ENCODE peak calls at places on chromosomes 7 and 10, in six cellular contexts. M is keratinocyte, Z is HCT116, D is H1, S is endothelial cell of umbilical vein, V is PC-9. H is an unnamed sample.
A peak's percentile ranks its signal among the peaks of the same experiment; 100 is the strongest.

GRCh38 chr7:44097064-44097932 is 6.8 kb upstream of the AEBP1 start:
- DNase-seq in M (no peak), Z (no peak), D (no peak), S (no peak), V (no peak), H (no peak)

GRCh38 chr7:2269468-2270460 is 27.7 kb downstream of the NUDT1 start:
- DNase-seq in M (no peak), Z (no peak), D (no peak), S (peak; percentile 17), V (peak; percentile 76), H (peak; percentile 61)

GRCh38 chr10:95814011-95814727 is 58.2 kb downstream of the ENTPD1 start:
- DNase-seq in M (no peak), Z (no peak), D (no peak), S (peak; percentile 76), V (peak; percentile 68), H (no peak)

GRCh38 chr10:13784067-13784466 is 197.3 kb downstream of the PRPF18 start:
- DNase-seq in M (no peak), Z (no peak), D (no peak), S (peak; percentile 49), V (no peak), H (peak; percentile 48)

GRCh38 chr7:7274782-7275181 is 92.4 kb downstream of the C1GALT1 start:
- DNase-seq in M (no peak), Z (no peak), D (no peak), S (no peak), V (no peak), H (peak; percentile 17)

GRCh38 chr10:102682981-102683380 is 31.2 kb downstream of the ARL3 start:
- DNase-seq in M (no peak), Z (no peak), D (no peak), S (no peak), V (no peak), H (no peak)

GRCh38 chr7:16564909-16565426 is 38.3 kb downstream of the LRRC72 start:
- DNase-seq in M (peak; percentile 7), Z (peak; percentile 66), D (no peak), S (peak; percentile 64), V (peak; percentile 70), H (peak; percentile 60)

GRCh38 chr10:3523309-3524050 is 261.5 kb downstream of the KLF6 start:
- DNase-seq in M (no peak), Z (no peak), D (no peak), S (no peak), V (no peak), H (no peak)

GRCh38 chr10:1782841-1783240 is 45.5 kb upstream of the ADARB2 start:
- DNase-seq in M (no peak), Z (no peak), D (no peak), S (no peak), V (no peak), H (no peak)

GRCh38 chr10:12780634-12781601 is 220.6 kb downstream of the CCDC3 start:
- DNase-seq in M (no peak), Z (no peak), D (no peak), S (no peak), V (no peak), H (no peak)

GRCh38 chr7:54769203-54769602 is 10.2 kb upstream of the SEC61G start:
- DNase-seq in M (no peak), Z (no peak), D (no peak), S (no peak), V (peak; percentile 56), H (no peak)

GRCh38 chr10:110864662-110865140 is 7.0 kb upstream of the PDCD4 start:
- DNase-seq in M (no peak), Z (no peak), D (no peak), S (no peak), V (no peak), H (no peak)

GRCh38 chr7:121262221-121262620 is 66.6 kb upstream of the WNT16 start:
- DNase-seq in M (no peak), Z (no peak), D (no peak), S (no peak), V (no peak), H (no peak)

GRCh38 chr10:86082556-86082955 is 284.0 kb downstream of the GRID1 start:
- DNase-seq in M (no peak), Z (no peak), D (no peak), S (no peak), V (no peak), H (no peak)

GRCh38 chr7:78434281-78434680 is 635.7 kb downstream of the PHTF2 start:
- DNase-seq in M (no peak), Z (no peak), D (no peak), S (no peak), V (no peak), H (peak; percentile 25)

GRCh38 chr7:31002256-31002655 is 38.5 kb downstream of the GHRHR start:
- DNase-seq in M (no peak), Z (no peak), D (no peak), S (no peak), V (no peak), H (no peak)

GRCh38 chr10:75403144-75404022 is 1.8 kb upstream of the ZNF503 start:
- DNase-seq in M (no peak), Z (no peak), D (peak; percentile 76), S (peak; percentile 19), V (peak; percentile 52), H (peak; percentile 87)

GRCh38 chr10:75400769-75401568 is 595 bp downstream of the ZNF503 start:
- DNase-seq in M (no peak), Z (no peak), D (peak; percentile 70), S (peak; percentile 20), V (peak; percentile 32), H (peak; percentile 72)

GRCh38 chr10:75400163-75400768 is 1.3 kb downstream of the ZNF503 start:
- DNase-seq in M (no peak), Z (no peak), D (no peak), S (peak; percentile 41), V (peak; percentile 36), H (peak; percentile 56)

GRCh38 chr10:75402486-75403143 is 1.1 kb upstream of the ZNF503 start:
- DNase-seq in M (no peak), Z (no peak), D (no peak), S (no peak), V (peak; percentile 46), H (peak; percentile 76)

GRCh38 chr10:75401569-75402485 is at the start of gene ZNF503:
- DNase-seq in M (peak; percentile 46), Z (peak; percentile 94), D (peak; percentile 88), S (peak; percentile 97), V (peak; percentile 92), H (peak; percentile 98)
- TF ChIP-seq EZH2 in M (no peak), Z (no peak), D (no peak), S (peak; percentile 5), V (no peak), H (no peak)

DNA sequence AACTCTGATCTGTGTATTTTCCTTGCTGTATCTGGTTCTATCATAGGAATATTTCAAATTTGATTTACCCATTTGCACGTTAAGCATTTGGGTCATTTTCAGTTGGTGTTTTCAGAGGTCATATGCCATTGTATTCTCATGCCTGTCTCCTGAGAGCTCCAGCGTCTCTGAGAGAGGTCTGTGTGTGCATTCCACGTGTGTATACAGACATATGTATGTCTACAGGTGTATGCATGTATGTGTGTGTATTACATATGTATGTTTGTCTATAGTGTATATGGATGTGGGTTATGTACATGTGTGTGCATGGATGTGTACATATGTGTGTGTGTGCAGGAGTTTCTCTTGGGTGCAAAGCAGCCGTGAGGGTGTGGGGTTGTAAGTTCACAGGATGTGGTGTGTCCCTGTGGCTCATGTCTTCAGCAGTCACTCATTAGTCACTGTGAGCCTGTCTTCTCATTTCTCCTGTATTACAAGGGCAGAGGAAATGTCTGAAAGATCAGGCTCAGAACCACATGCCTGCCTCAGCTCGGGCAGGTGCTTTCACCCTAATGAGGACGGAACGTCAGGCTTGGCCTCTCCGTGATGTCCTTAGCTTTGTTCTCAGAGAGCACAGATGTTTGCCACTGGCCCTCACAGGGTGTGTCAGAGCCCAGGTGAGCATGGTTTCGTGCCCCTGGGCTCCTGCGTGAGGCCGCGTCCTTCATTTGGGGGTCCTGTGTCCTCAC is 101.6 kb downstream of the NKX6-2 start:
- DNase-seq in M (no peak), Z (no peak), D (no peak), S (no peak), V (peak; percentile 48), H (no peak)
- H3K27ac ChIP-seq in M (no peak overlapping the region), Z (no peak overlapping the region), D (no peak overlapping the region), S (peak overlapping the region; percentile 32), V (peak overlapping the region; percentile 98), H (no peak overlapping the region)

GRCh38 chr7:152527610-152528032 is 91.8 kb upstream of the KMT2C start:
- DNase-seq in M (no peak), Z (no peak), D (no peak), S (no peak), V (peak; percentile 34), H (no peak)
- TF ChIP-seq EZH2 in M (no peak), Z (no peak), D (no peak), S (no peak), V (no peak), H (no peak)

GRCh38 chr10:17232276-17232987 is 4.4 kb downstream of the VIM start:
- DNase-seq in M (no peak), Z (no peak), D (no peak), S (peak; percentile 18), V (no peak), H (no peak)
- H3K27ac ChIP-seq in M (no peak overlapping the region), Z (no peak overlapping the region), D (no peak overlapping the region), S (peak overlapping the region; percentile 67), V (no peak overlapping the region), H (no peak overlapping the region)

GRCh38 chr10:8049874-8050560 is 4.5 kb upstream of the GATA3 start:
- DNase-seq in M (no peak), Z (no peak), D (peak; percentile 82), S (peak; percentile 59), V (no peak), H (peak; percentile 79)
- TF ChIP-seq EZH2 in M (no peak), Z (no peak), D (peak; percentile 85), S (no peak), V (no peak), H (peak; percentile 89)

DNA sequence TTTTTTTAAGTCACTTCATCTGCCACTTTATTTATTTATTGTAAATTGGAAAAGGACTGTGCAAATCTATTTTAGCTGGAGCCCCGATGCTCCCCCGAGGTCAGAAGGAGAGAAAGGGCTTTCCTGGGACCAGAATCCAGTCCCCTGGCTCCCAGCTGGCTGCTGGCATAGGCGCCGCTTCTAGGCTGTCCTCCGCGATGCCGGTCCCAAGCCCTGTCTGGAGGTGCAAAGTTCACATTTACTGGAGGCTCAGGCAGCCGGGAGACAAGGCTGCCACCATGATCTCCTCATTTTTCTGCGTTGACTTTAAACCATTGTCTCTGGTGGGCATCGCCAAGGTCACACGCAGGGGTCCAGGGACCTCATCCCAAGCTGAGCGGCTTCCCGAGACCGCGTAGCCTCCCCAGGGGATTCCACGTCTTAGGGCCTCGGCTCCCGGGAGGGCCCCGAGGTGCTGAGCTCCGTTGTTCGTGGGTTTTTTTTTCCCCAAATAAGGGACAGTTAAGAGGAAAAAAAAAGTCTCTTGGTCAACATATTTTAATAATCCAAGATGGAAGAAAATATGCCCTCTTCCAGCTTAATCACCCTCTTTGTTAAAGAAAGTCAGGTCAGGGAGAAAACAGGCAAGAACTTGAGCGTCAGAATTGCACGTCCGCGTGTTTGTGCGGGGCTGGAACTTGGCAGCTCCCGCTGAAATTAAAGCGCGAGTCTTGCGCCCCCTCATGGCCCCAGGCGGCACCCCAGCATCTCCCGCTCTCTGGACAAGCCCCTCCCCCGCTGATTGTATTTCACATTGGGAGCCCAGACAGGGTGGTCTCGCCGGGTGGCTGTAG is 11.9 kb downstream of the RGR start:
- DNase-seq in M (no peak), Z (peak; percentile 46), D (peak; percentile 91), S (peak; percentile 46), V (no peak), H (peak; percentile 86)
- H3K27ac ChIP-seq in M (no peak overlapping the region), Z (no peak overlapping the region), D (no peak overlapping the region), S (no peak overlapping the region), V (no peak overlapping the region), H (no peak overlapping the region)